ENCODE peak calls at places on chromosomes 2 and 18, in seven cellular contexts. One of them, this sample, is unnamed.

GRCh38 chr2:222283634-222284033 is 15.2 kb downstream of the PAX3 start:
- DNase-seq in IMR-90: no peak
- DNase-seq in H1: no peak
- DNase-seq in H9: peak; percentile 66
- DNase-seq in neuronal stem cell: no peak
- DNase-seq in mesendoderm: peak; percentile 40
- DNase-seq in mesenchymal stem cell: no peak
- DNase-seq in this sample: no peak

GRCh38 chr18:26545335-26545734 is 3.0 kb downstream of the KCTD1 start:
- DNase-seq in IMR-90: no peak
- DNase-seq in H1: no peak
- DNase-seq in H9: no peak
- DNase-seq in neuronal stem cell: no peak
- DNase-seq in mesendoderm: no peak
- DNase-seq in mesenchymal stem cell: no peak
- DNase-seq in this sample: no peak

GRCh38 chr2:166032361-166032760 is 78.8 kb upstream of the TTC21B start:
- DNase-seq in IMR-90: peak; percentile 3
- DNase-seq in H1: no peak
- DNase-seq in H9: no peak
- DNase-seq in neuronal stem cell: no peak
- DNase-seq in mesendoderm: no peak
- DNase-seq in mesenchymal stem cell: no peak
- DNase-seq in this sample: no peak

GRCh38 chr18:13266208-13267100 is 47.9 kb downstream of the LDLRAD4 start:
- DNase-seq in IMR-90: no peak
- DNase-seq in H1: no peak
- DNase-seq in H9: no peak
- DNase-seq in neuronal stem cell: no peak
- DNase-seq in mesendoderm: no peak
- DNase-seq in mesenchymal stem cell: no peak
- DNase-seq in this sample: peak; percentile 81

GRCh38 chr2:9750224-9751215 is 92.8 kb upstream of the TAF1B start:
- DNase-seq in IMR-90: no peak
- DNase-seq in H1: no peak
- DNase-seq in H9: no peak
- DNase-seq in neuronal stem cell: no peak
- DNase-seq in mesendoderm: no peak
- DNase-seq in mesenchymal stem cell: no peak
- DNase-seq in this sample: no peak

GRCh38 chr2:39871291-39871761 is 92.3 kb upstream of the THUMPD2 start:
- DNase-seq in IMR-90: peak; percentile 90
- DNase-seq in H1: no peak
- DNase-seq in H9: no peak
- DNase-seq in neuronal stem cell: no peak
- DNase-seq in mesendoderm: no peak
- DNase-seq in mesenchymal stem cell: peak; percentile 94
- DNase-seq in this sample: peak; percentile 2

GRCh38 chr2:235669983-235670962 is 176.4 kb downstream of the AGAP1 start:
- DNase-seq in IMR-90: peak; percentile 81
- DNase-seq in H1: peak; percentile 78
- DNase-seq in H9: peak; percentile 62
- DNase-seq in neuronal stem cell: peak; percentile 62
- DNase-seq in mesendoderm: peak; percentile 83
- DNase-seq in mesenchymal stem cell: peak; percentile 76
- DNase-seq in this sample: peak; percentile 79

GRCh38 chr18:48667276-48668254 is 128.7 kb downstream of the CTIF start:
- DNase-seq in IMR-90: peak; percentile 49
- DNase-seq in H1: no peak
- DNase-seq in H9: peak; percentile 68
- DNase-seq in neuronal stem cell: no peak
- DNase-seq in mesendoderm: peak; percentile 79
- DNase-seq in mesenchymal stem cell: no peak
- DNase-seq in this sample: no peak

GRCh38 chr2:128304715-128305554 is 13.7 kb downstream of the HS6ST1 start:
- DNase-seq in IMR-90: peak; percentile 98
- DNase-seq in H1: no peak
- DNase-seq in H9: peak; percentile 68
- DNase-seq in neuronal stem cell: no peak
- DNase-seq in mesendoderm: peak; percentile 71
- DNase-seq in mesenchymal stem cell: peak; percentile 97
- DNase-seq in this sample: peak; percentile 97

GRCh38 chr2:196591621-196592022 is 47.9 kb upstream of the CCDC150 start:
- DNase-seq in IMR-90: no peak
- DNase-seq in H1: no peak
- DNase-seq in H9: no peak
- DNase-seq in neuronal stem cell: no peak
- DNase-seq in mesendoderm: peak; percentile 26
- DNase-seq in mesenchymal stem cell: no peak
- DNase-seq in this sample: no peak

GRCh38 chr2:233209978-233210680 is 41.3 kb upstream of the ATG16L1 start:
- DNase-seq in IMR-90: no peak
- DNase-seq in H1: no peak
- DNase-seq in H9: no peak
- DNase-seq in neuronal stem cell: no peak
- DNase-seq in mesendoderm: no peak
- DNase-seq in mesenchymal stem cell: no peak
- DNase-seq in this sample: no peak

GRCh38 chr18:12585218-12585617 is 72.7 kb downstream of the SPIRE1 start:
- DNase-seq in IMR-90: no peak
- DNase-seq in H1: no peak
- DNase-seq in H9: no peak
- DNase-seq in neuronal stem cell: no peak
- DNase-seq in mesendoderm: no peak
- DNase-seq in mesenchymal stem cell: no peak
- DNase-seq in this sample: no peak

GRCh38 chr18:25351773-25352628 is at the start of gene ZNF521:
- DNase-seq in IMR-90: peak; percentile 92
- DNase-seq in H1: peak; percentile 86
- DNase-seq in H9: peak; percentile 87
- DNase-seq in neuronal stem cell: peak; percentile 95
- DNase-seq in mesendoderm: peak; percentile 96
- DNase-seq in mesenchymal stem cell: peak; percentile 96
- DNase-seq in this sample: peak; percentile 51

GRCh38 chr2:84980263-84980983 is 9.5 kb downstream of the KCMF1 start:
- DNase-seq in IMR-90: no peak
- DNase-seq in H1: no peak
- DNase-seq in H9: no peak
- DNase-seq in neuronal stem cell: no peak
- DNase-seq in mesendoderm: no peak
- DNase-seq in mesenchymal stem cell: no peak
- DNase-seq in this sample: peak; percentile 90

GRCh38 chr2:83817511-83817910 is 641.6 kb downstream of the SUCLG1 start:
- DNase-seq in IMR-90: no peak
- DNase-seq in H1: no peak
- DNase-seq in H9: no peak
- DNase-seq in neuronal stem cell: no peak
- DNase-seq in mesendoderm: peak; percentile 32
- DNase-seq in mesenchymal stem cell: no peak
- DNase-seq in this sample: peak; percentile 11

GRCh38 chr2:102238039-102238756 is 51.4 kb downstream of the IL1RL2 start:
- DNase-seq in IMR-90: peak; percentile 83
- DNase-seq in H1: peak; percentile 26
- DNase-seq in H9: no peak
- DNase-seq in neuronal stem cell: no peak
- DNase-seq in mesendoderm: no peak
- DNase-seq in mesenchymal stem cell: peak; percentile 86
- DNase-seq in this sample: no peak

GRCh38 chr18:2827076-2827475 is 19.7 kb upstream of the EMILIN2 start:
- DNase-seq in IMR-90: no peak
- DNase-seq in H1: no peak
- DNase-seq in H9: no peak
- DNase-seq in neuronal stem cell: no peak
- DNase-seq in mesendoderm: no peak
- DNase-seq in mesenchymal stem cell: no peak
- DNase-seq in this sample: no peak

GRCh38 chr18:7904529-7904928 is 337.4 kb downstream of the PTPRM start:
- DNase-seq in IMR-90: peak; percentile 95
- DNase-seq in H1: no peak
- DNase-seq in H9: no peak
- DNase-seq in neuronal stem cell: no peak
- DNase-seq in mesendoderm: no peak
- DNase-seq in mesenchymal stem cell: peak; percentile 86
- DNase-seq in this sample: no peak

GRCh38 chr18:7908686-7909299 is 341.7 kb downstream of the PTPRM start:
- DNase-seq in IMR-90: no peak
- DNase-seq in H1: no peak
- DNase-seq in H9: no peak
- DNase-seq in neuronal stem cell: no peak
- DNase-seq in mesendoderm: no peak
- DNase-seq in mesenchymal stem cell: no peak
- DNase-seq in this sample: no peak
- H3K23ac ChIP-seq in IMR-90: no peak overlapping the region
- H3K23ac ChIP-seq in H1: no peak overlapping the region
- H3K23ac ChIP-seq in H9: no peak overlapping the region
- H3K23ac ChIP-seq in neuronal stem cell: no peak overlapping the region
- H3K23ac ChIP-seq in mesendoderm: no peak overlapping the region
- H3K23ac ChIP-seq in mesenchymal stem cell: no peak overlapping the region
- H3K23ac ChIP-seq in this sample: no peak overlapping the region

GRCh38 chr2:172849519-172850217 is 114.0 kb downstream of the RAPGEF4 start:
- DNase-seq in IMR-90: no peak
- DNase-seq in H1: no peak
- DNase-seq in H9: no peak
- DNase-seq in neuronal stem cell: no peak
- DNase-seq in mesendoderm: no peak
- DNase-seq in mesenchymal stem cell: no peak
- DNase-seq in this sample: no peak
- H2AK5ac ChIP-seq in IMR-90: no peak overlapping the region
- H2AK5ac ChIP-seq in H1: no peak overlapping the region
- H2AK5ac ChIP-seq in H9: no peak overlapping the region
- H2AK5ac ChIP-seq in neuronal stem cell: no peak overlapping the region
- H2AK5ac ChIP-seq in mesendoderm: no peak overlapping the region
- H2AK5ac ChIP-seq in mesenchymal stem cell: no peak overlapping the region
- H2AK5ac ChIP-seq in this sample: no peak overlapping the region

GRCh38 chr2:174223359-174223758 is 25.0 kb downstream of the OLA1 start:
- DNase-seq in IMR-90: no peak
- DNase-seq in H1: no peak
- DNase-seq in H9: no peak
- DNase-seq in neuronal stem cell: no peak
- DNase-seq in mesendoderm: no peak
- DNase-seq in mesenchymal stem cell: no peak
- DNase-seq in this sample: no peak

GRCh38 chr2:174222154-174222553 is 26.2 kb downstream of the OLA1 start:
- DNase-seq in IMR-90: no peak
- DNase-seq in H1: no peak
- DNase-seq in H9: no peak
- DNase-seq in neuronal stem cell: no peak
- DNase-seq in mesendoderm: no peak
- DNase-seq in mesenchymal stem cell: no peak
- DNase-seq in this sample: no peak

GRCh38 chr2:174217883-174218282 is 30.4 kb downstream of the OLA1 start:
- DNase-seq in IMR-90: no peak
- DNase-seq in H1: no peak
- DNase-seq in H9: no peak
- DNase-seq in neuronal stem cell: no peak
- DNase-seq in mesendoderm: no peak
- DNase-seq in mesenchymal stem cell: no peak
- DNase-seq in this sample: no peak

GRCh38 chr2:174218773-174219172 is 29.6 kb downstream of the OLA1 start:
- DNase-seq in IMR-90: no peak
- DNase-seq in H1: no peak
- DNase-seq in H9: no peak
- DNase-seq in neuronal stem cell: no peak
- DNase-seq in mesendoderm: no peak
- DNase-seq in mesenchymal stem cell: no peak
- DNase-seq in this sample: no peak

GRCh38 chr2:174219321-174219720 is 29.0 kb downstream of the OLA1 start:
- DNase-seq in IMR-90: no peak
- DNase-seq in H1: no peak
- DNase-seq in H9: no peak
- DNase-seq in neuronal stem cell: no peak
- DNase-seq in mesendoderm: no peak
- DNase-seq in mesenchymal stem cell: no peak
- DNase-seq in this sample: no peak
- H4K8ac ChIP-seq in IMR-90: no peak overlapping the region
- H4K8ac ChIP-seq in H1: no peak overlapping the region
- H4K8ac ChIP-seq in H9: no peak overlapping the region
- H4K8ac ChIP-seq in neuronal stem cell: no peak overlapping the region
- H4K8ac ChIP-seq in mesendoderm: no peak overlapping the region
- H4K8ac ChIP-seq in mesenchymal stem cell: no peak overlapping the region
- H4K8ac ChIP-seq in this sample: no peak overlapping the region

GRCh38 chr2:135050132-135050531 is 2.0 kb upstream of the RAB3GAP1 start:
- DNase-seq in IMR-90: no peak
- DNase-seq in H1: no peak
- DNase-seq in H9: no peak
- DNase-seq in neuronal stem cell: no peak
- DNase-seq in mesendoderm: no peak
- DNase-seq in mesenchymal stem cell: no peak
- DNase-seq in this sample: no peak

GRCh38 chr2:135050684-135051083 is 1.4 kb upstream of the RAB3GAP1 start:
- DNase-seq in IMR-90: no peak
- DNase-seq in H1: no peak
- DNase-seq in H9: no peak
- DNase-seq in neuronal stem cell: no peak
- DNase-seq in mesendoderm: no peak
- DNase-seq in mesenchymal stem cell: no peak
- DNase-seq in this sample: no peak

GRCh38 chr2:135052997-135053474 is 944 bp downstream of the RAB3GAP1 start:
- DNase-seq in IMR-90: no peak
- DNase-seq in H1: no peak
- DNase-seq in H9: no peak
- DNase-seq in neuronal stem cell: no peak
- DNase-seq in mesendoderm: peak; percentile 35
- DNase-seq in mesenchymal stem cell: no peak
- DNase-seq in this sample: peak; percentile 32

GRCh38 chr2:135055182-135055786 is 3.2 kb downstream of the RAB3GAP1 start:
- DNase-seq in IMR-90: peak; percentile 81
- DNase-seq in H1: no peak
- DNase-seq in H9: no peak
- DNase-seq in neuronal stem cell: no peak
- DNase-seq in mesendoderm: no peak
- DNase-seq in mesenchymal stem cell: peak; percentile 69
- DNase-seq in this sample: peak; percentile 72

DNA sequence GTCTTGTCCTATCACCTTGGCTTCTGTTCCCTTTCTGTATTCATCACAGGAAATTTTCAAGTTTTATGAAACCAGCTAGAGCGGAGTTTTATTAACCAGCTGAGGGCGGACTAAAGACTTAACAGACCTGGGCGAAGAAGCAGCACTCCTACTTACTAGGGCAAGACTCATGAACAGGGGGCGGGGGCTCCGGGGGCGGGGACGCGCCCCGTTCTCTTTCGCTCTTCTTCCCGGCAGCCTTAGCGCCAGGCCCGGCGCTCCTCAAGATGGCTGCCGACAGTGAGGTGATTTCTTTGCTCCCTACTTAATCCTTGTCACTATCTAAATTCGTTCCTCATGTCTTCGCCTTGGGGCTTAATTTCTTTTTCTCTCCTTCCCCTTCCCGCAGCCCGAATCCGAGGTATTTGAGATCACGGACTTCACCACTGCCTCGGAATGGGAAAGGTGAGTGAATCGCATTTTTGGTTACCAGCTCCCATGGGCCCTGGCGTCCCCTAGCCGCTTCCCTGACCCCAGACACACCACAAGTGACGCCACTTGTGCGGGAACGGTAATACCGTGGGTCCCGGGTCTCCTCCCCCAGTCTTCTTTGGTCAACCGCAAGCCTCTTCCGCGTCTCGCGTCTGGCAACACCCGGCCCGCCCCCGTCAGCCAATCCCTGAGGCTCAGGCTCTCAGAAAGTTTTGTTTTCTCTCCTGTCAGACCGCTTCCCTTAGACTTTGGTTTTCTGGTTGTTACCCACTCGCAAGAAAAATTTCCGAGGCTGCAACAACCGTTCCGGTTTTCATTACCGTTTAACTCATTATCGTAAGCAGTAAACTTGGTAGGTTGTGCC is at the start of gene RAB3GAP1:
- DNase-seq in IMR-90: peak; percentile 83
- DNase-seq in H1: peak; percentile 71
- DNase-seq in H9: peak; percentile 86
- DNase-seq in neuronal stem cell: peak; percentile 66
- DNase-seq in mesendoderm: peak; percentile 93
- DNase-seq in mesenchymal stem cell: peak; percentile 91
- DNase-seq in this sample: peak; percentile 82
- H3K23ac ChIP-seq in IMR-90: peak within 1 kb of the TSS; percentile 99
- H3K23ac ChIP-seq in H1: no peak within 1 kb of the TSS
- H3K23ac ChIP-seq in H9: no peak within 1 kb of the TSS
- H3K23ac ChIP-seq in neuronal stem cell: no peak within 1 kb of the TSS
- H3K23ac ChIP-seq in mesendoderm: no peak within 1 kb of the TSS
- H3K23ac ChIP-seq in mesenchymal stem cell: peak within 1 kb of the TSS; percentile 94
- H3K23ac ChIP-seq in this sample: no peak within 1 kb of the TSS